ENCODE peak calls at places on chromosomes 7 and 10, in six cellular contexts. Q, F, C, G, V and L are unnamed samples.

GRCh38 chr7:134789967-134790685 is 10.7 kb downstream of the CALD1 start:
- DNase-seq in V (peak), G (no peak), C (no peak), Q (peak), F (no peak), L (no peak)

GRCh38 chr7:24783731-24784130 is 26.5 kb upstream of the GSDME start:
- DNase-seq in Q (no peak), C (no peak), F (no peak), V (no peak), G (no peak), L (no peak)

GRCh38 chr7:36668080-36668479 is 56.2 kb downstream of the AOAH start:
- DNase-seq in Q (no peak), G (no peak), V (no peak), C (no peak), F (no peak), L (no peak)

GRCh38 chr7:77455334-77455733 is 39.2 kb upstream of the GSAP start:
- DNase-seq in F (no peak), Q (peak), C (no peak), V (no peak), G (no peak), L (no peak)

GRCh38 chr10:132705173-132705572 is 80.8 kb downstream of the NKX6-2 start:
- DNase-seq in F (no peak), G (peak), Q (no peak), V (no peak), C (no peak), L (no peak)

GRCh38 chr10:107215681-107216080 is 51.2 kb upstream of the SORCS1 start:
- DNase-seq in F (no peak), V (no peak), C (no peak), Q (no peak), G (no peak), L (no peak)

GRCh38 chr10:3901370-3901769 is 116.4 kb upstream of the KLF6 start:
- DNase-seq in F (no peak), C (no peak), V (peak), G (no peak), Q (no peak), L (no peak)

GRCh38 chr7:150998341-150998740 is 7.5 kb downstream of the NOS3 start:
- DNase-seq in G (no peak), F (no peak), C (peak), V (no peak), Q (no peak), L (no peak)

GRCh38 chr7:130415019-130415418 is 25.8 kb downstream of the CEP41 start:
- DNase-seq in F (no peak), V (no peak), G (no peak), C (no peak), Q (no peak), L (peak)

GRCh38 chr7:111910656-111911055 is 295.5 kb downstream of the DOCK4 start:
- DNase-seq in C (no peak), V (no peak), G (no peak), F (no peak), Q (no peak), L (no peak)

GRCh38 chr7:96093435-96093834 is 228.5 kb downstream of the SLC25A13 start:
- DNase-seq in Q (no peak), C (no peak), F (no peak), V (no peak), G (no peak), L (no peak)

GRCh38 chr7:6160191-6160623 is 112.2 kb downstream of the CYTH3 start:
- DNase-seq in F (peak), C (peak), Q (peak), V (no peak), G (peak), L (no peak)

GRCh38 chr7:47817922-47818321 is 130.3 kb downstream of the PKD1L1 start:
- DNase-seq in G (no peak), V (no peak), F (no peak), Q (no peak), C (no peak), L (no peak)

GRCh38 chr7:78018541-78019456 is 220.2 kb downstream of the PHTF2 start:
- DNase-seq in G (no peak), C (peak), Q (peak), F (peak), V (peak), L (no peak)

GRCh38 chr10:72340911-72341310 is 13.8 kb downstream of the DNAJB12 start:
- DNase-seq in G (no peak), F (no peak), Q (no peak), C (no peak), V (no peak), L (no peak)

GRCh38 chr10:126525326-126525725 is 137.0 kb upstream of the ADAM12 start:
- DNase-seq in Q (no peak), G (no peak), C (no peak), F (no peak), V (no peak), L (no peak)

GRCh38 chr7:108000875-108001758 is 1.8 kb downstream of the LAMB1 start:
- DNase-seq in F (peak), Q (peak), C (peak), G (peak), V (no peak), L (no peak)

GRCh38 chr10:113524120-113524519 is 28.7 kb upstream of the HABP2 start:
- DNase-seq in F (peak), Q (no peak), V (no peak), G (no peak), C (no peak), L (no peak)

GRCh38 chr10:114504769-114505579 is 100.7 kb upstream of the AFAP1L2 start:
- DNase-seq in F (peak), V (no peak), Q (peak), C (no peak), G (no peak), L (no peak)

GRCh38 chr10:126997801-126998590 is 92.8 kb downstream of the DOCK1 start:
- DNase-seq in Q (no peak), F (no peak), V (no peak), G (no peak), C (no peak), L (no peak)

GRCh38 chr7:28533267-28533666 is 120.9 kb downstream of the CREB5 start:
- DNase-seq in V (peak), Q (no peak), C (no peak), F (no peak), G (no peak), L (no peak)

GRCh38 chr7:28529755-28530154 is 117.4 kb downstream of the CREB5 start:
- DNase-seq in F (no peak), V (no peak), Q (no peak), G (no peak), C (no peak), L (no peak)

GRCh38 chr7:28533731-28534531 is 121.6 kb downstream of the CREB5 start:
- DNase-seq in Q (peak), G (no peak), C (no peak), V (no peak), F (no peak), L (no peak)

GRCh38 chr7:28528899-28529298 is 116.6 kb downstream of the CREB5 start:
- DNase-seq in G (no peak), F (no peak), Q (peak), V (no peak), C (no peak), L (no peak)

DNA sequence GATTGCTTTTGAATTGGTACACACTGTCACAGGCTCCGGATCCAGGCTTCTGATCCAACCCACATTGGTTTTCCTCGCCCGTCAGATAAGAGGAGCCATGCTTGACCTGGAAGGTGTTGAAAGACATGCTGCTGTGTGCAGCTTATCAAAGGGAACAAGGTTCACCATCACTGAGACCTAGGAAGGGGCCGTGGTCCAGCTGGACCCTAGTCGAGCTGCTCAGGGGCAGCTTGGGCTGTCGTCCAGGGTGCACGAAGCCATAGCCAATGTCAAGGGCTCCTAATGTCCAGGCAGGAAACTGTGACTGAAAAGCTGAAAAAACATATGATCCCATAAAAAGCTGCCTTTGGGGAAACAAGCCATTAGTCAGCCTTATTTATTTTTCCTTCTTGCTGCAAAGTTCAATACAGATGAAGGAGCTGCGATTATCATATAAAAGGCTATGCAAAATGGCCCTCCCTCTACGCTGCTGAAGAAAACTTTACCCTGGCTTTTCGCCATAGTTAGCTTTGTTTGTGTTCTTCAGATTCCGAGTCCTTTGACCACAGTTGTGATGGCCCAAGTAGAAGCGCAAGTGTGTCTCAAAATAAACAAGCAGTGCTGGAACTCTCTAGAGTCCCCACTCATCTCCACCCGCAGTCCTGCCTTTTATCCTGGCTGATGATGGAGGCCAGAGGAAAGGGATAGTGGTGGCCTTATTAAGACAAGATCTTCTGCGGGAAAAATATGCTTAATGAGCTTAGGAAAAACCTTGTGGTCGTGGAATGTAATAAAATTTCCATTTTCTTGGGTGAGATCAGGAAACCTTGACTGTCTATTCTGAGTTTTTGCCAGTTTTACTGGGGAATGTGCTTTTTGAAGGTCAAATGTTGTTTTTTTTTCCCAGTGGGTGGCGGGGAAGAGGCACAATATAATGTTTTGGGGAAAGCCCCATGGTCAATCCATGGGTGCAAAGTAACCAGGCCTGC is 118.1 kb downstream of the CREB5 start:
- DNase-seq in V (no peak), C (no peak), F (peak), G (no peak), Q (no peak), L (no peak)
- H3K4me3 ChIP-seq in V (no peak), C (no peak), F (no peak), G (no peak), Q (no peak), L (no peak)

GRCh38 chr7:962401-963081 is 8.1 kb upstream of the ADAP1 start:
- DNase-seq in F (no peak), Q (no peak), G (peak), V (no peak), C (peak), L (no peak)

GRCh38 chr7:961546-962400 is 7.3 kb upstream of the ADAP1 start:
- DNase-seq in Q (no peak), F (no peak), G (peak), V (no peak), C (peak), L (no peak)

GRCh38 chr7:959271-959670 is 4.8 kb upstream of the ADAP1 start:
- DNase-seq in V (no peak), F (no peak), G (peak), Q (no peak), C (peak), L (no peak)

GRCh38 chr7:958221-959200 is 4.0 kb upstream of the ADAP1 start:
- DNase-seq in V (no peak), F (peak), C (peak), G (peak), Q (no peak), L (no peak)

DNA sequence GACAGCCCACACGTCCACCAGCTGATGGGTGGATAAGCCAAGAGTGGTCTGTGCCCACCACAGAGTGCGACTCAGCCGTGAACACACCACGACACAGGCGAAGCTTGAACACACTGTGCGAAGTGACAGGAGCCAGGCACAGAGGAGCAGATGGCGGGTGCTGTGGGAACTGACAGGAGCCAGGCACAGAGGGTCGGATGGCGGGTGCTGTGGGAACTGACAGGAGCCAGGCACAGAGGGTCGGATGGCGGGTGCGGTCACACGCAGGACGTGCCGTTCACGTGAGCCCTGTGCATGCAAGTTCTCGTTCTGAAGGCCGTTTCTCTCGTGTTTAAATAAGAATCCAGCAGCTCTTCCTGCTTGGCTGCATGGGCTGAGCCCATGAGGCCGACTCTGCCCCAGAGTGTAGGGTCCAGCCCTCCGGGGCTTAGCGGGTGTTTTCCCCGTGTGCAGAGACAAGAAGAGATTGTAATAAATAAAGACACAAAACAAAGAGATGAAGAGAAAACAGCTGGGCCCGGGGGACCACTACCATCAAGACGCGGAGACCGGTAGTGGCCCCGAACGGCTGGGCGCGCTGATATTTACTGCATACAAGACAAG is 5.9 kb upstream of the ADAP1 start:
- DNase-seq in Q (no peak), V (no peak), G (peak), C (peak), F (no peak), L (no peak)
- H3K4me3 ChIP-seq in Q (no peak), V (no peak), G (no peak), C (no peak), F (no peak), L (no peak)

GRCh38 chr10:28985137-28985885 is 303.6 kb upstream of the LYZL1 start:
- DNase-seq in V (no peak), Q (no peak), C (no peak), F (no peak), G (no peak), L (no peak)

GRCh38 chr10:28987555-28988320 is 301.1 kb upstream of the LYZL1 start:
- DNase-seq in Q (no peak), V (no peak), C (no peak), G (no peak), F (no peak), L (no peak)

GRCh38 chr10:28988980-28989379 is 299.9 kb upstream of the LYZL1 start:
- DNase-seq in Q (no peak), V (no peak), C (no peak), F (no peak), G (no peak), L (no peak)

GRCh38 chr10:28986117-28986792 is 302.6 kb upstream of the LYZL1 start:
- DNase-seq in G (no peak), C (no peak), V (no peak), Q (no peak), F (no peak), L (no peak)

DNA sequence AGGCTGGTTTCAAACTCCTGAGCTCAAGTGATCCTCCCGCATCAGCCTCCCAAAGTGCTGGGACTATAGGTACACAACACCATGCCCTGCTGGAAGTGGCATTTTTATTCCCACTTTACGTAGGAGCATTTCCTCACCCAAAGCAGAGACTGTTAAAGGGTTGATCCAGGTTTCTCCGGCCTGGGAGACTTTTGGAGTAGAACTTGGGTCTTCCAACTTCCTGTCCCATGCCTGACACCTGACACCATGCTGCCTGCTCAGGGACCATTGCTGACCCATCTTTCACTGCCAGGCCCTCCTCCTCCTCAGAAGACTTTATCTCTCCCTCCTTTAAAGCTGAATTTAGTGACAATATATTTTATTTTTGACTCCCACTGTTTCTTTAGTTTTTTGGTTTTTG is 302.0 kb upstream of the LYZL1 start:
- DNase-seq in V (no peak), F (no peak), C (no peak), G (no peak), Q (no peak), L (no peak)
- H3K4me3 ChIP-seq in V (no peak), F (no peak), C (no peak), G (no peak), Q (no peak), L (no peak)

DNA sequence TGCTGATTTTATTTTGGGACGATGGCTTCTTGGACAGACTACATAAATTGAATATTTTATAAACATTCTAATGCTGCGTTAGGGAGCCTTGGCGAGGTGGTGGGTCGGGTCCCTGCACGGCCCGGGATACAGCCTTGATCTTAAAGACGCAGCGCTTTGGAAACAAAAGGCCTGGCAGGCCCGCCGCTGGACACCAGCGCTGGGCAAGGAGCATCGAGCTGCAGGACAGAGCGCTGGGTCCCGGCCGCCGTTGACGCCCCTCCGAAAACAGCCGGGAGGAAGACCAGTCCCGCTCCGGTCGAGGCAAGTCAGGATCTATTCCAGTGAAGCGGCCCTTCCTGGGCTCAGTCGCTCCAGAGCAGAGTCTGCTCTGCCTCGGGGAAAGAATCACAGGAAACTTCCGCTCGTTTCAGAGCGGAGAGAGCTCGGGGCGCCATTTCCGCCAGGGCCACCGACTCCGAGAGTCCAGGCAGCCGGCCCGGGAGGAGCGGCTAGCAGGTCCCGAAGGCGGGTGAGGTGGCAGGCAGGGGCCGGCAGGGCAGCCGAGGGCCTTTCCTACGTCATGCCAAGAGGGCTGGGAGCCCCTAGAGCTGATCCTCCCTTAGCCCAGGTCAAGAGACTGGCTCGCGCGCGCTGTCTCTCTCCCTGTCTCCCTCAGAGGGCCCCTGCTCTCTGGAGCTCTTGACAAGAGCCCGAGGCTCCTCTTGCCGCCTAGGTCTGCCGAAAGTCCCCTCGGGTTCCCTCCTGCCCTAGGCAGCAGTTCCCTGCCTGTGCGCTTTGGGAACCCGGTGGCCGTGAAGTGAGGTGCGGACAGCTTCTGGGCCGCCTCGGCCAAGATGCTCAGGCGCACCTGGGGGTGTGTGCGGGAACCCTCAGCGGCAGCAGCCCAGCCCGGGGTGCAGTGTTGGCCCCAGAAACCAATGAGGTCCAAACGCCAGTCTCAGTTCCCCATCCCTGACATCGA is 1.4 kb upstream of the DRGX start:
- DNase-seq in Q (no peak), V (no peak), C (peak), G (no peak), F (peak), L (no peak)
- H3K4me3 ChIP-seq in Q (no peak), V (no peak), C (peak), G (no peak), F (peak), L (no peak)

GRCh38 chr10:112374724-112375541 is 1.0 kb downstream of the ACSL5 start:
- DNase-seq in F (no peak), C (no peak), Q (no peak), V (peak), G (no peak), L (no peak)
- H3K4me3 ChIP-seq in F (no peak), C (no peak), Q (no peak), V (peak), G (no peak), L (no peak)

GRCh38 chr7:80943342-80943741 is 24.5 kb upstream of the SEMA3C start:
- DNase-seq in Q (no peak), C (no peak), V (no peak), F (no peak), G (no peak), L (no peak)
- H3K4me3 ChIP-seq in Q (no peak), C (no peak), V (no peak), F (no peak), G (no peak), L (no peak)

GRCh38 chr10:49107890-49108274 is 7.4 kb downstream of the VSTM4 start:
- DNase-seq in F (no peak), C (no peak), G (no peak), V (no peak), Q (no peak), L (no peak)
- H3K4me3 ChIP-seq in F (no peak), C (no peak), G (no peak), V (no peak), Q (no peak), L (no peak)

DNA sequence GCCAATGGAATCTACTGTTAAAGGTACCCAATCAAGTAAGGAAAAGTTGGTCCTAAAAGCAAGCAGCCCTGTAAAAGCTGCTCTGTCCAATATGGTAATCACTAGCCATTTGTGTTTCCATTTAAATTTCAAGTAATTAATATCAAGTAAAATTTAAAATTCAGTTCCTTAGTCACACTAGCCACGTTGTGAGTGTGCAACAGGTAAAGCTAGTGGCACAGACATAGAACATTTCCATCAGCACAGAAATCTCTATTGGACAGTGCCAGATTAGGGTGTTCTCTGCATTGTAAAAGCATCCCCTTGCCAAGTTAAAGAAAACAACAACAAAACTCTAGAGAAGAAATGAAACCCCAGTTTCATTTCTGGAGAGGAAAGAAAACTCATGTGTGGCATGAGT is 4.4 kb downstream of the CAV1 start:
- DNase-seq in G (no peak), F (no peak), C (no peak), Q (no peak), V (no peak), L (no peak)
- H3K4me3 ChIP-seq in G (no peak), F (no peak), C (peak), Q (no peak), V (no peak), L (no peak)